ENCODE peak calls at places on chromosome 15, in five cellular contexts. F, U, K, E and D are unnamed samples.

GRCh38 chr15:62824111-62824737 is 218.3 kb upstream of the TPM1 start:
- DNase-seq in F (no peak), U (no peak), K (no peak), E (no peak), D (no peak)

GRCh38 chr15:63944681-63944955 is 101.7 kb downstream of the DAPK2 start:
- DNase-seq in F (no peak), U (no peak), K (no peak), E (peak; percentile 19), D (no peak)

GRCh38 chr15:52287114-52287513 is 8.5 kb downstream of the MYO5C start:
- DNase-seq in F (no peak), U (no peak), K (no peak), E (peak; percentile 19), D (no peak)

GRCh38 chr15:31473384-31474058 is 146.9 kb downstream of the KLF13 start:
- DNase-seq in F (no peak), U (no peak), K (no peak), E (no peak), D (no peak)

GRCh38 chr15:52668133-52668532 is 11.1 kb downstream of the ATOSA start:
- DNase-seq in F (no peak), U (no peak), K (no peak), E (no peak), D (no peak)

GRCh38 chr15:82530006-82530405 is 10.3 kb downstream of the RPS17 start:
- DNase-seq in F (no peak), U (no peak), K (no peak), E (no peak), D (no peak)

GRCh38 chr15:23647421-23648375 is at the start of gene MAGEL2:
- DNase-seq in F (no peak), U (no peak), K (no peak), E (peak; percentile 56), D (no peak)

GRCh38 chr15:55627730-55628368 is 39.7 kb upstream of the PYGO1 start:
- DNase-seq in F (no peak), U (no peak), K (peak; percentile 18), E (no peak), D (no peak)

GRCh38 chr15:82197734-82198594 is 64.6 kb downstream of the EFL1 start:
- DNase-seq in F (peak; percentile 59), U (peak; percentile 27), K (peak; percentile 56), E (peak; percentile 81), D (peak; percentile 76)

GRCh38 chr15:58666957-58667356 is 82.5 kb downstream of the ADAM10 start:
- DNase-seq in F (peak; percentile 27), U (no peak), K (no peak), E (no peak), D (no peak)

GRCh38 chr15:66701422-66702034 is 508 bp upstream of the SMAD6 start:
- DNase-seq in F (no peak), U (no peak), K (peak; percentile 42), E (peak; percentile 83), D (peak; percentile 61)

GRCh38 chr15:66927326-66928077 is 137.9 kb upstream of the SMAD3 start:
- DNase-seq in F (no peak), U (no peak), K (no peak), E (no peak), D (no peak)

GRCh38 chr15:66706225-66706732 is 4.2 kb downstream of the SMAD6 start:
- DNase-seq in F (no peak), U (no peak), K (no peak), E (no peak), D (no peak)

GRCh38 chr15:53312707-53313106 is 446.8 kb downstream of the WDR72 start:
- DNase-seq in F (peak; percentile 11), U (no peak), K (no peak), E (no peak), D (no peak)

GRCh38 chr15:95511680-95512079 is 818.8 kb upstream of the NR2F2 start:
- DNase-seq in F (no peak), U (no peak), K (no peak), E (no peak), D (no peak)

GRCh38 chr15:86645861-86646393 is 566.3 kb downstream of the AGBL1 start:
- DNase-seq in F (no peak), U (no peak), K (no peak), E (no peak), D (no peak)

GRCh38 chr15:78727561-78727960 is 83.7 kb downstream of the ADAMTS7 start:
- DNase-seq in F (no peak), U (no peak), K (peak; percentile 40), E (no peak), D (no peak)

GRCh38 chr15:58598829-58599210 is 150.7 kb downstream of the ADAM10 start:
- DNase-seq in F (no peak), U (no peak), K (no peak), E (no peak), D (no peak)

GRCh38 chr15:49467782-49468181 is 44.7 kb downstream of the FGF7 start:
- DNase-seq in F (no peak), U (no peak), K (no peak), E (no peak), D (no peak)

GRCh38 chr15:65054333-65055200 is 9.4 kb downstream of the SLC51B start:
- DNase-seq in F (peak; percentile 46), U (no peak), K (peak; percentile 64), E (peak; percentile 88), D (peak; percentile 72)

GRCh38 chr15:28919201-28919627 is 33.4 kb downstream of the APBA2 start:
- DNase-seq in F (no peak), U (no peak), K (no peak), E (no peak), D (no peak)

GRCh38 chr15:70576683-70577082 is 186.7 kb downstream of the UACA start:
- DNase-seq in F (no peak), U (no peak), K (no peak), E (no peak), D (no peak)

GRCh38 chr15:51759557-51760070 is 8.2 kb downstream of the TMOD2 start:
- DNase-seq in F (no peak), U (no peak), K (peak; percentile 6), E (peak; percentile 52), D (no peak)

GRCh38 chr15:26314577-26314976 is 451.4 kb upstream of the ATP10A start:
- DNase-seq in F (no peak), U (no peak), K (no peak), E (no peak), D (no peak)

GRCh38 chr15:31484986-31485385 is 158.4 kb downstream of the KLF13 start:
- DNase-seq in F (no peak), U (no peak), K (no peak), E (no peak), D (no peak)

GRCh38 chr15:22831473-22831872 is 7.0 kb upstream of the NIPA2 start:
- DNase-seq in F (no peak), U (no peak), K (no peak), E (no peak), D (no peak)

GRCh38 chr15:77506311-77507150 is 85.8 kb downstream of the HMG20A start:
- DNase-seq in F (no peak), U (no peak), K (no peak), E (peak; percentile 52), D (no peak)

GRCh38 chr15:70361891-70362290 is 264.2 kb upstream of the TLE3 start:
- DNase-seq in F (no peak), U (no peak), K (no peak), E (no peak), D (no peak)

GRCh38 chr15:62324382-62324781 is 159.3 kb upstream of the C2CD4B start:
- DNase-seq in F (no peak), U (no peak), K (no peak), E (no peak), D (no peak)

GRCh38 chr15:85312925-85313324 is 67.5 kb upstream of the AKAP13 start:
- DNase-seq in F (no peak), U (no peak), K (peak; percentile 41), E (no peak), D (no peak)

GRCh38 chr15:31300208-31300661 is 26.4 kb upstream of the KLF13 start:
- DNase-seq in F (no peak), U (no peak), K (no peak), E (peak; percentile 37), D (no peak)

GRCh38 chr15:28086175-28086703 is 12.9 kb downstream of the OCA2 start:
- DNase-seq in F (no peak), U (peak; percentile 25), K (peak; percentile 60), E (peak; percentile 76), D (peak; percentile 60)

GRCh38 chr15:73753250-73754130 is at the start of gene INSYN1:
- DNase-seq in F (no peak), U (no peak), K (no peak), E (peak; percentile 67), D (peak; percentile 78)

GRCh38 chr15:65020419-65020818 is 9.0 kb downstream of the MTFMT start:
- DNase-seq in F (no peak), U (no peak), K (no peak), E (no peak), D (no peak)

GRCh38 chr15:93467327-93467726 is 378.3 kb upstream of the RGMA start:
- DNase-seq in F (no peak), U (no peak), K (no peak), E (no peak), D (no peak)

GRCh38 chr15:89576417-89576773 is 1.1 kb downstream of the TICRR start:
- DNase-seq in F (no peak), U (no peak), K (no peak), E (no peak), D (no peak)
- TF ChIP-seq SUZ12 in F (no peak), U (no peak), K (no peak), E (no peak), D (no peak)

GRCh38 chr15:76204916-76205460 is 106.3 kb downstream of the ETFA start:
- DNase-seq in F (no peak), U (no peak), K (no peak), E (no peak), D (no peak)

GRCh38 chr15:76208786-76209424 is 102.4 kb downstream of the ETFA start:
- DNase-seq in F (no peak), U (no peak), K (no peak), E (no peak), D (no peak)

GRCh38 chr15:76204558-76204845 is 106.8 kb downstream of the ETFA start:
- DNase-seq in F (no peak), U (no peak), K (no peak), E (no peak), D (no peak)

GRCh38 chr15:76208084-76208785 is 103.0 kb downstream of the ETFA start:
- DNase-seq in F (no peak), U (no peak), K (no peak), E (no peak), D (no peak)

GRCh38 chr15:76206325-76206976 is 104.8 kb downstream of the ETFA start:
- DNase-seq in F (no peak), U (no peak), K (no peak), E (no peak), D (no peak)
- TF ChIP-seq SUZ12 in F (no peak), U (no peak), K (no peak), E (no peak), D (no peak)

GRCh38 chr15:44068346-44068745 is 126.7 kb downstream of the FRMD5 start:
- DNase-seq in F (no peak), U (no peak), K (no peak), E (no peak), D (no peak)

GRCh38 chr15:44064706-44065105 is 130.4 kb downstream of the FRMD5 start:
- DNase-seq in F (no peak), U (no peak), K (no peak), E (no peak), D (no peak)

GRCh38 chr15:44069489-44069888 is 125.6 kb downstream of the FRMD5 start:
- DNase-seq in F (no peak), U (no peak), K (no peak), E (no peak), D (no peak)

GRCh38 chr15:44066211-44066827 is 128.8 kb downstream of the FRMD5 start:
- DNase-seq in F (peak; percentile 57), U (peak; percentile 25), K (peak; percentile 71), E (peak; percentile 73), D (peak; percentile 43)
- TF ChIP-seq SUZ12 in F (no peak), U (no peak), K (no peak), E (no peak), D (no peak)

GRCh38 chr15:36230741-36231140 is 348.7 kb upstream of the CDIN1 start:
- DNase-seq in F (no peak), U (no peak), K (no peak), E (no peak), D (no peak)
- TF ChIP-seq SUZ12 in F (no peak), U (no peak), K (no peak), E (no peak), D (no peak)